ENCODE peak calls at places on chromosome X, in seven cellular contexts. Y is stimulated activated CD4-positive, alpha-beta T cell treated with anti-CD3 and anti-CD28 coated beads, Interleukin-1b, Interleukin-23, amount 100 ng/mL, for 48 hours; H is Right ventricle myocardium superior; L is SW480; A is HEK293T; X is Daoy; R is stimulated activated naive B cell treated with anti-CD40 and anti-IgM and Interleukin-4, amounts not matched to agents 10 μg/mL and 1 μg/mL and 100 μg/mL, for 72 hours. B is an unnamed sample.

GRCh38 chrX:1596676-1597344 is 5.4 kb downstream of the AKAP17A start:
- DNase-seq in Y (no peak), H (no peak), L (no peak), A (no peak), X (no peak), R (no peak), B (no peak)

GRCh38 chrX:38458071-38458470 is 103.3 kb upstream of the TSPAN7 start:
- DNase-seq in Y (no peak), H (no peak), L (peak), A (no peak), X (no peak), R (no peak), B (no peak)

GRCh38 chrX:123084797-123085196 is 99.3 kb upstream of the GRIA3 start:
- DNase-seq in Y (no peak), H (no peak), L (no peak), A (no peak), X (no peak), R (no peak), B (no peak)

GRCh38 chrX:39721570-39722279 is 376.0 kb downstream of the BCOR start:
- DNase-seq in Y (no peak), H (no peak), L (no peak), A (no peak), X (peak), R (no peak), B (no peak)

GRCh38 chrX:16300831-16301230 is 133.6 kb downstream of the MAGEB17 start:
- DNase-seq in Y (no peak), H (no peak), L (no peak), A (no peak), X (no peak), R (no peak), B (no peak)

GRCh38 chrX:64894454-64895038 is 81.7 kb downstream of the ZC4H2 start:
- DNase-seq in Y (peak), H (no peak), L (peak), A (peak), X (no peak), R (no peak), B (peak)

GRCh38 chrX:115960440-115961084 is 210.0 kb upstream of the AGTR2 start:
- DNase-seq in Y (no peak), H (no peak), L (no peak), A (no peak), X (no peak), R (no peak), B (no peak)

GRCh38 chrX:132908891-132909290 is 49.5 kb downstream of the HS6ST2 start:
- DNase-seq in Y (no peak), H (no peak), L (no peak), A (peak), X (peak), R (no peak), B (no peak)

GRCh38 chrX:37712458-37712857 is 26.9 kb downstream of the XK start:
- DNase-seq in Y (no peak), H (no peak), L (no peak), A (no peak), X (peak), R (no peak), B (no peak)

GRCh38 chrX:69493193-69493592 is 10.9 kb upstream of the NALF2 start:
- DNase-seq in Y (peak), H (no peak), L (no peak), A (peak), X (no peak), R (no peak), B (peak)

GRCh38 chrX:68754406-68754805 is 74.4 kb upstream of the EFNB1 start:
- DNase-seq in Y (no peak), H (no peak), L (no peak), A (no peak), X (no peak), R (no peak), B (no peak)

GRCh38 chrX:68692651-68693050 is 45.2 kb downstream of the STARD8 start:
- DNase-seq in Y (no peak), H (no peak), L (no peak), A (no peak), X (no peak), R (no peak), B (no peak)

GRCh38 chrX:101362757-101363156 is 14.2 kb upstream of the TIMM8A start:
- DNase-seq in Y (no peak), H (no peak), L (no peak), A (no peak), X (no peak), R (no peak), B (no peak)

GRCh38 chrX:73262991-73263390 is 48.3 kb upstream of the NAP1L2 start:
- DNase-seq in Y (no peak), H (no peak), L (peak), A (peak), X (no peak), R (no peak), B (no peak)

GRCh38 chrX:134868766-134869495 is 121.9 kb upstream of the SMIM10 start:
- DNase-seq in Y (no peak), H (no peak), L (peak), A (no peak), X (peak), R (no peak), B (no peak)

GRCh38 chrX:22526339-22526738 is 253.6 kb downstream of the CBLL2 start:
- DNase-seq in Y (no peak), H (no peak), L (peak), A (no peak), X (peak), R (peak), B (no peak)

B was measured in K562.